ENCODE peak calls at places on chromosomes 16 and 17, in five cellular contexts. X, V, B, Z and R are unnamed samples. For H3K4me1, the result is how much of the 10 kb centered on the place peaks cover.

GRCh38 chr16:56514845-56515244 is 5.0 kb downstream of the BBS2 start:
- DNase-seq in X (peak), V (no peak), B (no peak), Z (no peak), R (no peak)

GRCh38 chr16:79380990-79381389 is 219.5 kb downstream of the MAF start:
- DNase-seq in X (no peak), V (no peak), B (no peak), Z (no peak), R (no peak)

GRCh38 chr16:57355898-57356414 is 2.6 kb upstream of the CCL22 start:
- DNase-seq in X (no peak), V (no peak), B (no peak), Z (no peak), R (no peak)

GRCh38 chr17:33750943-33751701 is 458.0 kb upstream of the ASIC2 start:
- DNase-seq in X (peak), V (peak), B (peak), Z (no peak), R (no peak)

GRCh38 chr16:67884-68789 is 4.3 kb downstream of the RHBDF1 start:
- DNase-seq in X (no peak), V (no peak), B (no peak), Z (no peak), R (no peak)

GRCh38 chr16:82990155-82990554 is 363.4 kb downstream of the CDH13 start:
- DNase-seq in X (peak), V (no peak), B (no peak), Z (no peak), R (no peak)

GRCh38 chr16:49698931-49699715 is 156.8 kb downstream of the ZNF423 start:
- DNase-seq in X (no peak), V (no peak), B (no peak), Z (no peak), R (no peak)

GRCh38 chr16:75287708-75288107 is 36.3 kb upstream of the BCAR1 start:
- DNase-seq in X (no peak), V (no peak), B (no peak), Z (no peak), R (no peak)

GRCh38 chr17:1491406-1492248 is 859 bp downstream of the MYO1C start:
- DNase-seq in X (no peak), V (peak), B (peak), Z (no peak), R (peak)

GRCh38 chr16:22671301-22672076 is 142.5 kb upstream of the HS3ST2 start:
- DNase-seq in X (no peak), V (no peak), B (no peak), Z (no peak), R (peak)

GRCh38 chr16:78310990-78311561 is 211.6 kb downstream of the WWOX start:
- DNase-seq in X (no peak), V (no peak), B (no peak), Z (no peak), R (no peak)

GRCh38 chr16:49776085-49776501 is 79.8 kb downstream of the ZNF423 start:
- DNase-seq in X (no peak), V (no peak), B (no peak), Z (no peak), R (no peak)

GRCh38 chr17:30232015-30232821 is 3.3 kb downstream of the SLC6A4 start:
- DNase-seq in X (no peak), V (no peak), B (no peak), Z (no peak), R (no peak)

GRCh38 chr17:48726916-48727286 is 1.6 kb downstream of the HOXB13 start:
- DNase-seq in X (no peak), V (no peak), B (no peak), Z (no peak), R (no peak)

GRCh38 chr17:71224824-71225575 is 895.8 kb upstream of the SOX9 start:
- DNase-seq in X (peak), V (no peak), B (no peak), Z (no peak), R (no peak)

GRCh38 chr16:24146523-24146922 is 109.6 kb upstream of the CACNG3 start:
- DNase-seq in X (no peak), V (no peak), B (no peak), Z (no peak), R (no peak)

GRCh38 chr16:15440852-15441251 is 6.5 kb downstream of the BMERB1 start:
- DNase-seq in X (peak), V (no peak), B (no peak), Z (no peak), R (no peak)

GRCh38 chr17:27256225-27257030 is 37.5 kb upstream of the WSB1 start:
- DNase-seq in X (no peak), V (no peak), B (no peak), Z (no peak), R (no peak)

GRCh38 chr17:77379065-77379428 is 238.3 kb downstream of the SEC14L1 start:
- DNase-seq in X (no peak), V (no peak), B (no peak), Z (no peak), R (no peak)

GRCh38 chr17:77379837-77380236 is 239.1 kb downstream of the SEC14L1 start:
- DNase-seq in X (no peak), V (no peak), B (no peak), Z (no peak), R (no peak)

GRCh38 chr17:77381185-77381700 is 240.5 kb downstream of the SEC14L1 start:
- DNase-seq in X (no peak), V (no peak), B (no peak), Z (no peak), R (no peak)

GRCh38 chr17:77381731-77382130 is 241.0 kb downstream of the SEC14L1 start:
- DNase-seq in X (no peak), V (no peak), B (no peak), Z (no peak), R (no peak)

DNA sequence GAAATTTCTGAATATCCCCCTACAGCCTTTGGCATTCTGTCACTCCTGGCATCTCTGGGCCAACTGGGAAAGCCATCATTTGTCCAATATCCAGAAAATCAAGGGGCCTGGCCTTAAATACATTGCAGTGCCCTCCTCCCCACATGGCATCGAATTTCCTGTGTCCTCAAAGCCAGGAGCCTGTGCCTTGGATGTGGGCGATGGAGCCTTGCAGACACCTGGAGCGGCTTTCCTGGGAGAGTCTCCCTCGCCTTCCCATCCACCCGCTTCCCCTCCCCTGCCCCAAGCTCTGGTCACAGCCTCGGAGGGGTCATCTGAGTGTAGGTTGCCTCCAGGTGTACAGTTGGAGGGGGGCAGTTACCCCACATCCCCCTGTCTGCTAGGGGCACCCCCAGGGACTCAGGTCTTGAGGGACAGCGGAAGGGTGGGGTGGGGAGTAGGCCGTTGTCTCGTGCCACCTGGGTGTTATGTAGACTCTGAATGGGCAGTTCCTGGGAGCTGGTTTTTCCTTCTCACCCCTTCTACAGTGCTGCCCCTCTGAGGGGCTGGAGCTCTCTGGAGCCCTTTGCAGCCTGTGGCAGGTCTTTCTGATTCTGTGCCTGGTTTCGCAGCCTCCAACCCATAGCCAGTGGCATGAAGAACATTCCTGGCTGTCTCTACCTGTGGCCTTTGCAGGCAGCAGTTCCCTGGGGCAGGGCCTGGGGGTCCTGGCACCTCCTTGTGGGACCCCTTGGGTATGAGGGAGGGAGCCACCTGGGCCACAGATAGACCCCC is 239.8 kb downstream of the SEC14L1 start:
- DNase-seq in X (no peak), V (no peak), B (no peak), Z (no peak), R (no peak)
- H3K4me1 ChIP-seq in X (half or more), V (half or more), B (under half), Z (half or more), R (half or more)

GRCh38 chr16:85005278-85006069 is 5.9 kb downstream of the ZDHHC7 start:
- DNase-seq in X (peak), V (no peak), B (no peak), Z (no peak), R (no peak)

GRCh38 chr16:85003723-85004586 is 7.4 kb downstream of the ZDHHC7 start:
- DNase-seq in X (no peak), V (no peak), B (no peak), Z (no peak), R (no peak)

GRCh38 chr16:85003076-85003475 is 8.3 kb downstream of the ZDHHC7 start:
- DNase-seq in X (no peak), V (no peak), B (no peak), Z (no peak), R (no peak)

GRCh38 chr16:85006639-85007038 is 4.7 kb downstream of the ZDHHC7 start:
- DNase-seq in X (no peak), V (no peak), B (no peak), Z (no peak), R (no peak)

GRCh38 chr16:85004587-85005205 is 6.6 kb downstream of the ZDHHC7 start:
- DNase-seq in X (peak), V (no peak), B (no peak), Z (no peak), R (no peak)
- H3K4me1 ChIP-seq in X (half or more), V (under half), B (under half), Z (half or more), R (half or more)

DNA sequence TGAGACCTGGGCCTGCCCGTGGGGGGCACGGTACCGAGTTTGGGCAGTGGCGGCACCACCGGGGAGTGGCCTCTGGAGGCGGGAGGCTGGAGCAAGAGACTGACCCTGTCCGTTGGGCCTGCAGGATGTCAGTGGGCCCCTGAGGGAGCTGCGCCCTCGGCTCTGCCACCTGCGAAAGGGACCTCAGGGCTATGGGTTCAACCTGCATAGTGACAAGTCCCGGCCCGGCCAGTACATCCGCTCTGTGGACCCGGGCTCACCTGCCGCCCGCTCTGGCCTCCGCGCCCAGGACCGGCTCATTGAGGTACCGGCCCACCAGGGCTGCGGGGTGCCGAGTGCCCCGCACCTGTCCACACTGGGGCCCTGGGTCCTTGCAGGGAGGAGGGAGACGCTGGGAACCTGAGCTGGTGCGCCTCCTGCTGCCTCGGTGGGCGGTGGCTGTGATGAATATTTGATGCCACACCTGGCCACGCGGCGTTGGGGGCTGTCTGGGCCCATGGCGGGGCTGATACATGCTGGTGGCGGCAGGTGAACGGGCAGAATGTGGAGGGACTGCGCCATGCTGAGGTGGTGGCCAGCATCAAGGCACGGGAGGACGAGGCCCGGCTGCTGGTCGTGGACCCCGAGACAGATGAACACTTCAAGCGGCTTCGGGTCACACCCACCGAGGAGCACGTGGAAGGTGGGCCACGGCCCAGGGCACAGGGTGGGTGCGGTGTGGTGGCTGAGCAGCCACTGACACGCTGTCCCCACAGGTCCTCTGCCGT is 9.7 kb downstream of the NHERF2 start:
- DNase-seq in X (no peak), V (no peak), B (no peak), Z (no peak), R (no peak)
- H3K4me1 ChIP-seq in X (under half), V (under half), B (under half), Z (half or more), R (half or more)

GRCh38 chr17:40076595-40076994 is 13.8 kb downstream of the THRA start:
- DNase-seq in X (no peak), V (no peak), B (no peak), Z (no peak), R (no peak)

GRCh38 chr17:40074175-40074512 is 11.4 kb downstream of the THRA start:
- DNase-seq in X (no peak), V (no peak), B (no peak), Z (no peak), R (no peak)

GRCh38 chr17:40074871-40075215 is 12.1 kb downstream of the THRA start:
- DNase-seq in X (no peak), V (no peak), B (no peak), Z (no peak), R (no peak)

GRCh38 chr17:40076101-40076498 is 13.3 kb downstream of the THRA start:
- DNase-seq in X (no peak), V (no peak), B (no peak), Z (no peak), R (no peak)

DNA sequence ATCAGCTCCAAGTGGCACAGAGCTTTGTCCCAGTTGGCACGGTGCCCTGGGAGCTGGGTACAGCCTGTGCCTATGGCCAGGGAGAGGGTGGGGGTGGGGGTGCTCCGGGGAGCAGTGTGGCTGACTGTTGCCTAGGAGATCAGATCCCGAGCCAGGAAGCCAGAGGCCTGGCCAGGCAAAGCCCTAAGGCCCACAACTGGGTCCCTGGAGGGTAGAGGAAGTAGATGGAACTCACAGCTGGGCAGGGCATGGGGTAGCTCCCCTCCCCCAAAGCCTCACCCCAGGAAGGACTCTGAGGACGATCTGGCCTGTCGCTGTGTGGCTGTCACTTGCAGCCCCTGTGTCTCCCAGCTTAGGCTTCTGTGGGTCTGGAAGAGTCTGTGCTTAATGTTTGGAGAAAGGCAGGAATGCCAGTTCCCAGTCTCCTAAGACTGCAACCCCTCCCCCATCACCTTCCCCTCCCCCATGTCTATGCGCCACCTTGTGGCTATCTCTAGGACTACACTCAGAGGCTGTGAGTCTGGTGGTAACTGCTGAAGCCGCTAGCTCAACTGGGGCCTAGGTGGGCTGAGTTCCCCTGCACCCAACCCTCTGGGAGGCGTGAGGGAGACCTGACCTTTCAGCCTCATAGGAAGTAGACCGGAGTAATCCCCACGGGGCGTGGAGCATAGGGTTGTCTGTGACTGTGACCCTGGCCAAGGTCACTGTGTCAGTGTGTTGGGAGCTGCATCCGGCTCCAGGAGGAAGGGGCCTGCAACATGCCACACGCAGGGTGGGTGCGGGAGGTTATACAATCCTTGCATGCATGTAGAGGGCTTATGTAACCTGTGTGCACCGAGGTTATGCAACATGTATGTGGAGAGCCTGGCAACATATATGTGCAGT is 12.7 kb downstream of the THRA start:
- DNase-seq in X (peak), V (peak), B (peak), Z (no peak), R (no peak)
- H3K4me1 ChIP-seq in X (under half), V (under half), B (under half), Z (half or more), R (half or more)

DNA sequence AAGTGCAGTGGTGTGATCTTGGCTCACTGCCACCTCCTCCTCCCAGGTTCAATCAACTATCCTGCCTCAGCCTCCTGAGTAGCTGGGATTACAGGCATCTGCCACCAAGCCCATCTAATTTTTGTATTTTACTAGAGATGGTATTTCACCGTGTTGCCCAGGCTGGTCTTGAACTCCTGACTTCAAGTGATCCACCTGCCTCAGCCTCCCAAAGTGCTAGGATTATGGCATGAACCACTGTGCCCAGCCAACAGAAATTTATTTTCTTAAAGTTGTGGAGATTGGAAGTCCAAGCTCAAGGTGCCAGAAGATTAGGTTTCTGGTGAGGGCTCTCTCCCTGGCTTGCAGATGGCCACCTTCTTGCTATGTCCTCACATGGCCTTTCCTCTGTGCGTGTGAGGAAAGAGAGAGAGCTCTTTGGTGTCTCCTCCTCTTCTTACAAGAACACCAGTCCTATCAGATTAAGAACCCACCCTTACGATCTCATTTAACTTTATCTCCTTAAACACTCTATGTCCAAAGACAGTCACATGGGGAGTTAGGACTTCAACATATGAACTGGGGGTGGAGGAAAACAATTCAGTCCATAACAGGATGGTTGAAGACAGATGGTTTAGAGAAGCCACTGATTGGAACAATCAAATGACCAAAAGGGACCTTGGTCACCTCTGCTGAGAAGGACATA is 31.8 kb downstream of the C16orf82 start:
- DNase-seq in X (no peak), V (no peak), B (no peak), Z (no peak), R (peak)
- H3K4me1 ChIP-seq in X (under half), V (under half), B (under half), Z (under half), R (under half)

GRCh38 chr16:30378236-30379164 is 3.9 kb downstream of the SEPTIN1 start:
- DNase-seq in X (peak), V (peak), B (peak), Z (peak), R (peak)
- H3K4me1 ChIP-seq in X (under half), V (half or more), B (half or more), Z (under half), R (under half)

DNA sequence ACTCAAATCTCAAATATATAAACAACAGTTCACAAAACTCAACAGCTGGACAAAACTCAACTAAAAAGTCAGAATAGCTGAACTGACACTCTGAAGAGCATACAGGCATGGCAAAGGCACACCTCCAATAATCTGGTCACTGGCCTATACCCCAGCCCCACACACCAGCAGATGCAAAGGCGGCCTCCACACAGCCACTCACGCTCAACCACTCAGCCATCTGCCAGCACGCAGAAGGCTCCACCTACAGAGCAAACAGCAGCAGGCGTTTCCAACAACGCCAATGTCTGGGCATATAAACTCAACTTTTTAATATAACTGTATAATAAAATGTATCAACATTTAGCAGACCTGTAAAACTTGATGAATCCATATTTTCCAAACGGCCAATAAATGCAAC is 17.2 kb downstream of the USP7 start:
- DNase-seq in X (no peak), V (no peak), B (peak), Z (no peak), R (no peak)
- H3K4me1 ChIP-seq in X (under half), V (half or more), B (half or more), Z (half or more), R (half or more)